ENCODE peak calls at places on chromosome 16, in six cellular contexts. G is CD8-positive, alpha-beta T cell; J is left ventricle myocardium inferior; T is GM06990; C is fibroblast of villous mesenchyme; E is astrocyte. L is an unnamed sample.
A peak's percentile ranks its signal among the peaks of the same experiment; 100 is the strongest.

GRCh38 chr16:66491716-66492064 is 58.2 kb downstream of the TK2 start:
- DNase-seq in G (no peak), J (no peak), T (no peak), C (no peak), E (no peak), L (no peak)

GRCh38 chr16:16041196-16041892 is 91.9 kb downstream of the ABCC1 start:
- DNase-seq in G (no peak), J (no peak), T (no peak), C (no peak), E (no peak), L (peak; percentile 20)

GRCh38 chr16:6548507-6548906 is 784.1 kb upstream of the RBFOX1 start:
- DNase-seq in G (no peak), J (no peak), T (no peak), C (no peak), E (no peak), L (no peak)

GRCh38 chr16:78896280-78896679 is 704.3 kb downstream of the MAF start:
- DNase-seq in G (no peak), J (no peak), T (no peak), C (no peak), E (no peak), L (no peak)

GRCh38 chr16:47970291-47970931 is 185.4 kb downstream of the ABCC12 start:
- DNase-seq in G (no peak), J (no peak), T (no peak), C (peak; percentile 43), E (peak; percentile 36), L (peak; percentile 33)

GRCh38 chr16:79673635-79674034 is 73.1 kb upstream of the MAF start:
- DNase-seq in G (no peak), J (no peak), T (no peak), C (no peak), E (no peak), L (no peak)

GRCh38 chr16:57889960-57890751 is 80.8 kb downstream of the CNGB1 start:
- DNase-seq in G (no peak), J (no peak), T (no peak), C (peak; percentile 65), E (peak; percentile 76), L (no peak)

GRCh38 chr16:65281636-65282035 is 159.8 kb upstream of the CDH11 start:
- DNase-seq in G (no peak), J (no peak), T (no peak), C (no peak), E (no peak), L (no peak)

GRCh38 chr16:12096162-12096781 is 119.7 kb downstream of the SNX29 start:
- DNase-seq in G (no peak), J (no peak), T (no peak), C (peak; percentile 46), E (peak; percentile 15), L (no peak)

GRCh38 chr16:65202461-65202860 is 80.6 kb upstream of the CDH11 start:
- DNase-seq in G (no peak), J (no peak), T (no peak), C (peak; percentile 55), E (peak; percentile 77), L (no peak)

GRCh38 chr16:1788095-1788707 is 5.3 kb downstream of the IGFALS start:
- DNase-seq in G (no peak), J (no peak), T (peak; percentile 7), C (no peak), E (no peak), L (no peak)

GRCh38 chr16:17450291-17450690 is 20.5 kb downstream of the XYLT1 start:
- DNase-seq in G (no peak), J (no peak), T (no peak), C (no peak), E (no peak), L (no peak)

GRCh38 chr16:2753523-2754020 is 1.1 kb downstream of the SRRM2 start:
- DNase-seq in G (no peak), J (no peak), T (no peak), C (no peak), E (no peak), L (no peak)

GRCh38 chr16:17205279-17206139 is 265.3 kb downstream of the XYLT1 start:
- DNase-seq in G (no peak), J (no peak), T (no peak), C (peak; percentile 29), E (peak; percentile 53), L (no peak)

GRCh38 chr16:31351937-31352315 is 3.0 kb upstream of the ITGAX start:
- DNase-seq in G (no peak), J (no peak), T (no peak), C (no peak), E (no peak), L (no peak)

GRCh38 chr16:27230562-27230991 is 27.3 kb downstream of the KDM8 start:
- DNase-seq in G (peak; percentile 62), J (no peak), T (no peak), C (no peak), E (no peak), L (no peak)

GRCh38 chr16:73268311-73268997 is 220.5 kb upstream of the ZFHX3 start:
- DNase-seq in G (no peak), J (no peak), T (no peak), C (peak; percentile 2), E (peak; percentile 7), L (peak; percentile 9)

GRCh38 chr16:49744244-49744976 is 111.5 kb downstream of the ZNF423 start:
- DNase-seq in G (no peak), J (no peak), T (no peak), C (no peak), E (no peak), L (no peak)

GRCh38 chr16:23666919-23667659 is 11.6 kb upstream of the PLK1 start:
- DNase-seq in G (no peak), J (no peak), T (no peak), C (no peak), E (no peak), L (no peak)

GRCh38 chr16:85514601-85515318 is 98.4 kb upstream of the GSE1 start:
- DNase-seq in G (no peak), J (peak; percentile 57), T (no peak), C (peak; percentile 93), E (peak; percentile 85), L (no peak)
- H3K4me3 ChIP-seq in G (no peak overlapping the region), J (peak overlapping the region; percentile 19), T (no peak overlapping the region), C (peak overlapping the region; percentile 9), E (peak overlapping the region; percentile 20), L (no peak overlapping the region)

DNA sequence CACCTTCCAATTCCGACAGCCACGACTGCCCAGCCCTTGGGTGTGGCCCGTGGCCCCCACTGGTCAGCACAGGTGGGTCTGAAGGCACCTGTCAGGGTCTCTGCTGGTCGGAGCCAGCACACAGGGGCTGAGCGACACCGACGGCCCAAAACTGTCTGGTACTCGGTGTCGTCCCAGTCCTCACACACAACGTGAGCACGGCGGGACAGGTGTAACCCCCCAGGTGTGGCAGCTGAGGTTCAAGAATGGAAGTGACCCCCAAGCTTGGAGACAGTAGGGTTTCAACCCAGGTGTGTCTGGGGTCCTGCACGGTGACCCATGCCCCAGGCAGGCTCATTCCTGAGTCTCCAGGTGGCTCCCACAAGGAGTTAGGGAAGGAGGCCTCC is 1.0 kb downstream of the GALNS start:
- DNase-seq in G (no peak), J (no peak), T (no peak), C (no peak), E (no peak), L (no peak)
- H3K4me3 ChIP-seq in G (peak overlapping the region; percentile 4), J (peak overlapping the region; percentile 98), T (peak overlapping the region; percentile 99), C (peak overlapping the region; percentile 69), E (peak overlapping the region; percentile 58), L (peak overlapping the region; percentile 84)

GRCh38 chr16:56891685-56892084 is 26.7 kb downstream of the SLC12A3 start:
- DNase-seq in G (no peak), J (no peak), T (no peak), C (no peak), E (no peak), L (no peak)

GRCh38 chr16:56888806-56889205 is 23.8 kb downstream of the SLC12A3 start:
- DNase-seq in G (no peak), J (no peak), T (peak; percentile 69), C (no peak), E (no peak), L (no peak)

GRCh38 chr16:56886296-56886695 is 21.3 kb downstream of the SLC12A3 start:
- DNase-seq in G (no peak), J (no peak), T (no peak), C (no peak), E (no peak), L (no peak)

GRCh38 chr16:56886826-56887225 is 21.8 kb downstream of the SLC12A3 start:
- DNase-seq in G (no peak), J (no peak), T (no peak), C (no peak), E (no peak), L (no peak)

DNA sequence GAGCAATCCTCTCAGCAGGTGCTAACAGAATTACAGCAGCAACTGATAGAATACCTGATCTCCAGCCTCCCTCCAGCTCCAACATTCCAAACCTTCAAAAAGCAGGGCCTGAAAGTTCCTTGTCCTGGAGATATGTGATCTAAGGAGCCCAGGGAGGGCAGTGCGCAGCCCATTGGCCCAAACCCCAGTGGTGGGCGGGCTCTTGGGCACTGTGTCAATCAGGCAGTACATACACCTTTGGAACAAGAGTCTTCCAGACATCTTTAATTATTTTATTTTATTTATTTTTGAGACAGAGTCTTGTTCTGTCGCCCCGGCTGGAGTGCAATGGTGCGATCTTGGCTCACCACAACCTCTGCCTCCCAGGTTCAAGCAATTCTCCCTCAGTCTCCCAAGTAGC is 24.2 kb downstream of the SLC12A3 start:
- DNase-seq in G (no peak), J (no peak), T (peak; percentile 40), C (no peak), E (no peak), L (no peak)
- H3K4me3 ChIP-seq in G (no peak overlapping the region), J (no peak overlapping the region), T (no peak overlapping the region), C (no peak overlapping the region), E (no peak overlapping the region), L (no peak overlapping the region)

GRCh38 chr16:88939814-88940195 is 37.2 kb downstream of the CBFA2T3 start:
- DNase-seq in G (no peak), J (peak; percentile 67), T (no peak), C (no peak), E (no peak), L (no peak)

GRCh38 chr16:88941933-88942909 is 34.8 kb downstream of the CBFA2T3 start:
- DNase-seq in G (peak; percentile 26), J (peak; percentile 61), T (peak; percentile 72), C (no peak), E (no peak), L (no peak)

GRCh38 chr16:88938933-88939813 is 37.8 kb downstream of the CBFA2T3 start:
- DNase-seq in G (no peak), J (peak; percentile 52), T (no peak), C (no peak), E (no peak), L (no peak)

GRCh38 chr16:88941051-88941932 is 35.7 kb downstream of the CBFA2T3 start:
- DNase-seq in G (no peak), J (peak; percentile 66), T (no peak), C (no peak), E (no peak), L (no peak)

DNA sequence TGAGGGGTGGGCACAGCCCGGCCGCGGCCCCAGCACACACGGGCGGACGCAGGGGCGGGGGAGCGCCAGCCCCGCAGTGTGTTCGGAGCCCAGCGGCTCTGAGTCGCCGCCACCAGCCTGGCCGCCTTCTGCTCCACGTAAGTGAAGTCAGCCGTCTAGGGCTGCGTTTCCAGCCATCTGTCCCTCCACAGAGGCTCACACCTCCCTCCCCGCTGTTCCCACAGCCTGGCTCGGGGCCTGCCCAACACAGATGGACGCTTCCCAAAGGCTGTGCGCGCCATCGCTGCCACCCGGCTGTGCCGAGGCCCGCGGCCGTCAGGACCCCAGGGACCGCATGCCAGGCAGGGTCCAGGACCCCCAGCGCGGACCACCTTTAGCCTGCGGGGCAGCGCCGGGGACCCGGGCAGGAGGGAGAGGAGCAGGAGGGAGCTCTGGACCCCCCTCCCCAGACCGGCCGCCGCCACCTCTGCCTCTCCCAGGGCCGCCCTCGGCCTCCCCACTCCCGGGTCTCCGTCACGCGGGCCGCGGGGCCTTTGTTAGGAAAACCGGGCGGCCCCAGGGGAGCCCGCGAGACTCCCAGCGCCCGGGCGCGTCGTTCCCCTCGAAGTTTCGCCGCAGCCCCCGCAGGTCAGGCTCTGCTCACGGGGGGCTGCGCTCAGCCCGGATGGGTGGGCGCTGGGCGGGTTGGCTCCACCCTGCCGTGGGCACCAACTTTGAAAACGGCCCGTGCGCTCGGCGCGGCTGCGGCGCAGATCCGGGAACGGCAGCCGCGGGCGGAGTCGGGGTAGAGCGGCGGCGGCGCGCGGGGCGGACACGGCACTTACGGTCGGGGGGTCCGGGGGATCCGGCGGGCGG is 36.6 kb downstream of the CBFA2T3 start:
- DNase-seq in G (no peak), J (no peak), T (no peak), C (no peak), E (no peak), L (no peak)
- H3K4me3 ChIP-seq in G (no peak overlapping the region), J (peak overlapping the region; percentile 85), T (peak overlapping the region; percentile 51), C (no peak overlapping the region), E (no peak overlapping the region), L (peak overlapping the region; percentile 30)